ENCODE peak calls at places on chromosomes 16 and 17, in four cellular contexts. G is bronchial epithelial cell, B is heart right ventricle, T is stomach. S is an unnamed sample.

GRCh38 chr16:1299012-1299867 is 10.2 kb upstream of the UBE2I start:
- DNase-seq in G (no peak), T (peak), B (no peak), S (peak)

GRCh38 chr17:78862073-78863023 is 21.7 kb upstream of the USP36 start:
- DNase-seq in T (peak), G (peak), B (peak), S (peak)

GRCh38 chr17:34375598-34375997 is 12.6 kb upstream of the CCL1 start:
- DNase-seq in G (no peak), T (no peak), B (no peak), S (no peak)

GRCh38 chr17:28406478-28406824 is 439 bp upstream of the SLC46A1 start:
- DNase-seq in T (no peak), B (no peak), G (peak), S (no peak)

GRCh38 chr16:48536600-48537200 is 73.3 kb downstream of the N4BP1 start:
- DNase-seq in T (no peak), B (no peak), G (peak), S (peak)

GRCh38 chr16:57830890-57831484 is 28.7 kb upstream of the KIFC3 start:
- DNase-seq in B (no peak), G (peak), T (no peak), S (no peak)

GRCh38 chr17:30824002-30824355 is 513 bp downstream of the CRLF3 start:
- DNase-seq in G (no peak), T (no peak), B (peak), S (no peak)

GRCh38 chr17:57905875-57906455 is 49.2 kb downstream of the CUEDC1 start:
- DNase-seq in G (no peak), T (no peak), B (no peak), S (no peak)

GRCh38 chr16:17331071-17331521 is 139.7 kb downstream of the XYLT1 start:
- DNase-seq in T (no peak), G (no peak), B (no peak), S (no peak)

GRCh38 chr17:66466933-66467367 is 164.5 kb downstream of the PRKCA start:
- DNase-seq in T (no peak), B (no peak), G (peak), S (no peak)

GRCh38 chr17:40303009-40303657 is 5.8 kb upstream of the RARA start:
- DNase-seq in T (peak), G (peak), B (peak), S (no peak)

GRCh38 chr16:89383095-89384003 is 107.0 kb downstream of the ANKRD11 start:
- DNase-seq in G (peak), B (peak), T (peak), S (no peak)

GRCh38 chr16:84955427-84955826 is 55.9 kb downstream of the ZDHHC7 start:
- DNase-seq in G (no peak), T (peak), B (no peak), S (peak)

GRCh38 chr16:66609139-66609510 is 4.6 kb downstream of the CMTM3 start:
- DNase-seq in T (no peak), G (no peak), B (no peak), S (no peak)

GRCh38 chr17:4980644-4981216 is 6.7 kb downstream of the CAMTA2 start:
- DNase-seq in T (no peak), G (peak), B (no peak), S (no peak)

GRCh38 chr17:58249270-58250133 is 11.1 kb downstream of the LPO start:
- DNase-seq in G (no peak), T (peak), B (peak), S (peak)

GRCh38 chr17:82257473-82257872 is 16.0 kb downstream of the CSNK1D start:
- DNase-seq in T (peak), G (peak), B (no peak), S (no peak)

DNA sequence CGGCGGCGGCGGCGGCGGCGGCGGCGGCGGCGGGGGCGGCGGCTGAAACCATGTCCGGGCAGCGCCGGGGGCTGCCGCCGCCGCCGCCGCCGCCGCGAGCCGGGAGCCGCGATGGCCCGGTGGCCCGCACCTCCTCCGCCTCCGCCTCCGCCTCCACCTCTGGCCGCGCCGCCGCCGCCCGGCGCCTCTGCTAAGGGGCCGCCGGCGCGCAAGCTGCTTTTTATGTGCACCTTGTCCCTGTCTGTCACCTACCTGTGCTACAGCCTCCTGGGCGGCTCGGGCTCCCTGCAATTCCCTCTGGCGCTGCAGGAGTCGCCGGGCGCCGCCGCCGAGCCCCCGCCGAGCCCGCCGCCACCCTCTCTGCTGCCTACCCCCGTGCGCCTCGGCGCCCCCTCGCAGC is 548 bp downstream of the HS3ST4 start:
- DNase-seq in T (peak), B (no peak), G (no peak), S (no peak)
- H3K4me3 ChIP-seq in T (peak), B (no peak), G (no peak), S (no peak)

DNA sequence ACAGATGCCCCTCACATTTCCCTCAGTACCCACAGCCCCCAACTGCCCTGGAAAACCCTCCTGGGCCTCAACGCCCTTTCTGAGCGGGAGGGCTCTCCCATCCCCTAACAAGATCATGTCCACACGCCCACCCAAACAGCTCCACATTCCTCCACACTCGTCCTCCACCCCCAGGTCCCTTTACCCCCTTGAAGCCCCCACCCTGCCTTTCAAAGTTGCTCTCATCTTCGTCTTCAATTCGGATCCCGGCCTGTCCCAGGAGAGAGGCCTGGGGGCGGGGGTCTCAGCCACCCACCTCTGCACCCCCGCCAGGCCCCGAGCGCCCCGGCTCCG is 14.3 kb downstream of the HOXB4 start:
- DNase-seq in T (no peak), B (no peak), G (no peak), S (no peak)
- H3K4me3 ChIP-seq in T (peak), B (peak), G (no peak), S (no peak)

DNA sequence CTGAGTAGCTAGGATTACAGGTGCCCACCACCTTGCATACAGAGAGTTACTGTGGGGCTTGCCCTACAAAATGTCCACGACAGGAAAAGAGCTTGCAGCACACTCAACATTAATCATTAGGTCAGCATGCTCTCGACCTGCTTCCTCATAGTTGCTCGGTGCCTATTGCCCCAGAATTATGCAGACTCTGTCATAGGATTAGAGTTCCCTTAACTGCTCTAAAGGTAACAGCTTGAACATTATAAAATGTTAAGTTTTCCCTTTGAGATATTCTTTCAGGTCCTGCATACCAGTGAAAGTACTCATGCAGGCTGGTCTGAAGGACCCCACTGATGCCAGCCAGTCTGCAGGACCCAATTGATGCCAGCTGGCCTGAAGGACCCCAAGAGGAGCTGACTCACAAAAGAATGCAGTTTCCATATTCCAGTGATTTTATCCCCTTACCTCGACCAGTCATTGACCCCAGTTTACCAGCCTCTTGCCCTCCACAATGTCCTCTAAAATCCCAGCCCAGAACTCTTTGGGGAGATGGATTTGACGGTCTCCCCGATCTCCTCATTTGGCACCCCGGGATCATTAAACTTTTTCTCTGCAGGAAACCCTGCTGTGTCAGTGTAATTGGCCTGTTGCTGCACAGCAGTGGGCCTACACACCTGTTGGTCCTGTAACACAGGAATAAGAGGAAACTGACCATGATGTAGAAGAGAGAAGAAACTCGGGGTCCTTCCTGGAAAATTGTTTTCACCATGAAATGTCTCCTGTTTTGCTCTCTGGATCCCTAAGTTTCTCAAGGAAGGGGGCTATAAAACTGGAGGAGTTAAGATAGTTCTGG is 10.6 kb downstream of the ICAM2 start:
- DNase-seq in G (peak), T (no peak), B (no peak), S (no peak)
- H3K4me3 ChIP-seq in G (no peak), T (no peak), B (no peak), S (no peak)

DNA sequence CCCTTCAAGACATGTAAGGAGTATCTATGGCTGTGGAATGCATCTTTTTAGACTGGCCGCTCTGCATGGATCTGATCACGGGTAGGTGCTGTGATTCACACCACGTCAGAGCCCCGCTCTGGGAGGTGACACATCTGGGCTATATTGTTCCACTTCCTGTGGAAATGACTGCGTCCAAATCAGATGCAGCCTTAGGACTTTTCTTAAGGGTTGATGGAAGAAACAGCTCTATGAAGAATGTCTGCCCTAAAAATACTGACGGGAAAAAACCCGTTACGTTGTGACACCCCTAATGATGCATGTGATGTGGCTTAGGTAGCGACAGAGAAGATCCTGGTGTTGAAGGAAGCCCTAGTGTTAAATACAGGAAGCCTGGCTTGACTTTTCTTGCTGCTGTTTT is 12.2 kb downstream of the BANP start:
- DNase-seq in B (peak), T (no peak), G (peak), S (no peak)
- H3K4me3 ChIP-seq in B (no peak), T (no peak), G (no peak), S (no peak)

S was measured in left lung.